ENCODE peak calls at places on chromosome 1, in four cellular contexts. Y, Z, T and W are unnamed samples. For H3K36me3, the result is how much of the 10 kb centered on the place peaks cover.

GRCh38 chr1:35222322-35223108 is 29.6 kb upstream of the SFPQ start:
- DNase-seq in T (no peak), Y (no peak), Z (no peak), W (no peak)

GRCh38 chr1:225855503-225856285 is 26.5 kb downstream of the TMEM63A start:
- DNase-seq in T (no peak), Z (no peak), Y (no peak), W (no peak)

GRCh38 chr1:160373696-160374095 is 6.8 kb downstream of the NHLH1 start:
- DNase-seq in T (no peak), Z (no peak), Y (no peak), W (no peak)

GRCh38 chr1:234531181-234532132 is 52.5 kb upstream of the TARBP1 start:
- DNase-seq in T (peak), Y (no peak), Z (no peak), W (no peak)

GRCh38 chr1:218772575-218772974 is 401.1 kb upstream of the LYPLAL1 start:
- DNase-seq in Z (no peak), Y (no peak), T (no peak), W (no peak)

GRCh38 chr1:207050428-207050767 is 610 bp downstream of the YOD1 start:
- DNase-seq in Y (no peak), T (no peak), Z (peak), W (no peak)

GRCh38 chr1:204255225-204255624 is 41.4 kb upstream of the GOLT1A start:
- DNase-seq in T (no peak), Y (peak), Z (no peak), W (no peak)

GRCh38 chr1:38817958-38818705 is 41.4 kb downstream of the RRAGC start:
- DNase-seq in T (peak), Y (peak), Z (peak), W (peak)

GRCh38 chr1:91885716-91886506 is at the start of gene TGFBR3:
- DNase-seq in Z (peak), T (peak), Y (peak), W (peak)

GRCh38 chr1:13512472-13512871 is 1.3 kb downstream of the LRRC38 start:
- DNase-seq in T (no peak), Z (no peak), Y (no peak), W (no peak)

GRCh38 chr1:178155478-178156255 is 61.8 kb downstream of the RASAL2 start:
- DNase-seq in Z (no peak), Y (no peak), T (no peak), W (no peak)

GRCh38 chr1:6148497-6149241 is 31.5 kb downstream of the CHD5 start:
- DNase-seq in Z (peak), Y (peak), T (peak), W (peak)

DNA sequence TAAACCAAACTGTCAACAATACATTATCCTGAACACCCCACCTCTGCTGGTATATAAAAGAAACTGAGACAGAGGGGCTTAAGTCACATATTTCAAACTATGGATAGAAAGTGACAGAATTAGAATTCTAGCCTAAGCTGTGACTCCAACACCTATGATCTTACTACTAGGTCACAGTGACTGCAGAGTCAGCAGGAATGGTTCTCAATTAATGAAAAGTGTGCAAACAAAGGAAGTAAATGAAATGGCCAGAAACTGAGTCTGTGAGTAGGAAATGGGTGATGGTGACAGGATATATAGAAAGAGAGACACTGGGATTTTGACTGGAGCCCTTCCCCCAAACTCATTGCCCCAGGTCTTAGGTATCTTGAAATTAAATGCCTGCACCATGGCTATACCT is 38.7 kb upstream of the SDC3 start:
- DNase-seq in Y (no peak), T (no peak), Z (no peak), W (no peak)
- H3K36me3 ChIP-seq in Y (half or more), T (half or more), Z (half or more), W (half or more)

DNA sequence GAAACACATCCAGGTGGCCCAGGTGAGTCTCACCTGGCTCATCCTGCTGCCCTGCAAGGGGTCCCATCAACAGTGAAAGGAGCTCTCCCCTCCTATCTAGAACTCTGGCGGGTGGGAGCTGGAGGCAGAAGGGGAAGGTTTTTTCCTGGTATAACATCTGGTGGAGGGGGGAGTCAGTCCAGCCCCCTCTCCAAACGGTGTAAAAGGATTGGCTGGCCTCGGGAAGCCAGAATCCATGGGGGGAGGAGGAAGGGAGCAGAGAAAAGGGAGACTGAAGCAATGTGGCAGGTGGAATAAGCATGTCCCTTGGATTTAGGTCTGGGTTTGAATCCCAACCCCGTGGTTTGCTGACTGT is 1.2 kb upstream of the CAMK2N1 start:
- DNase-seq in Z (no peak), T (no peak), Y (no peak), W (no peak)
- H3K4me3 ChIP-seq in Z (no peak), T (peak), Y (no peak), W (no peak)

DNA sequence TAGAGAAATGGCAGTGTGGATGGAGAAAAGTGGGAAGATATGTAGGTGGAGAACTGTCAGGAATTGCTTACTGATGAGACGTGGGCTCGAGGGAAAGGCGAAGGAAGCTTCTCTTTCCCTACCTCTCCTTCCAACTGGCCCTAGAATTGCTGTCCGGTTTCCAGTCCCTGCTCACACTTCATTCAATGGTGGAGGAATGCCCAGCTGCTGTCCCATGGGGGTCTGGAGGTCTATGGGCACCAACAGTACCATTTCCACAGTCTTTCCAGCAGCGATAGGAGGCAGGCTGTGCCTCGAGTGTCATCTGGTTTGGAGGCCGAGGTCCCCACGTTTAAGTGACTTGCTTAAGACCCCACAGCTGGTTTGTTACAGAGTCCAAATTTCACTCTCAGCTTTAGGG is 31.5 kb upstream of the CD1D start:
- DNase-seq in Z (no peak), T (no peak), Y (no peak), W (no peak)
- H3K36me3 ChIP-seq in Z (under half), T (under half), Y (under half), W (under half)

DNA sequence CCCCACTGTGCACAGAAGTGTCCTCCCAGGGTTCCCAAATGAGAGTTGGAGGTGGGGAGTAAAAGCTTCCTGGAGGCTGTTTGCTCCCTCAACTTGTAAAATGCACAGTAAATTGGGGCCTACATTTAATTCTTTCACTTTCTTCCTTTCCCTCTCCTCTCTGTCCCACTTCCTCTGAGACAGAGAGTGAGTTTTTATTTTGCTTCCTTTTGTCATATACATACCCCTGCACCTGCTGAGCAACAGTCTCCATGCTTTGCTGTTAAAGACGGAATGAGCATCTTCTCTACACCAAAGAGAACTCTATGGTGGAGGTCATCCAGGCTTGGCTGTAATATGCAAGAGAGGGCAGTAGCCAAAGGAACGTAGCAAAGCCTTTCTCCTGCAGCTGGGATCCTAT is 79.3 kb upstream of the VAV3 start:
- DNase-seq in T (no peak), Z (no peak), Y (no peak), W (no peak)
- H3K4me3 ChIP-seq in T (no peak), Z (no peak), Y (no peak), W (no peak)

GRCh38 chr1:30738040-30738441 is 14.7 kb upstream of the MATN1 start:
- DNase-seq in Y (no peak), T (no peak), Z (no peak), W (no peak)

GRCh38 chr1:30738670-30739559 is 15.5 kb upstream of the MATN1 start:
- DNase-seq in T (no peak), Y (no peak), Z (no peak), W (no peak)

GRCh38 chr1:30735668-30736498 is 12.5 kb upstream of the MATN1 start:
- DNase-seq in Z (no peak), Y (no peak), T (no peak), W (no peak)

GRCh38 chr1:30739601-30740000 is 16.2 kb upstream of the MATN1 start:
- DNase-seq in Y (no peak), Z (no peak), T (no peak), W (no peak)

GRCh38 chr1:30737357-30738039 is 14.1 kb upstream of the MATN1 start:
- DNase-seq in Y (no peak), T (no peak), Z (no peak), W (no peak)
- H3K36me3 ChIP-seq in Y (under half), T (under half), Z (half or more), W (half or more)